ENCODE peak calls at places on chromosomes 7 and 10, in four cellular contexts. Z, W, B and E are unnamed samples.

GRCh38 chr10:5856701-5857004 is 33.0 kb downstream of the ANKRD16 start:
- DNase-seq in Z (no peak), W (no peak), B (no peak), E (no peak)

GRCh38 chr7:46902463-46902862 is 679.4 kb downstream of the TNS3 start:
- DNase-seq in Z (no peak), W (no peak), B (no peak), E (no peak)

GRCh38 chr10:56537984-56538383 is 176.9 kb upstream of the ZWINT start:
- DNase-seq in Z (peak), W (no peak), B (no peak), E (no peak)

GRCh38 chr10:112858990-112859520 is 91.0 kb upstream of the TCF7L2 start:
- DNase-seq in Z (no peak), W (no peak), B (no peak), E (no peak)

GRCh38 chr10:90308223-90308622 is 549.6 kb downstream of the HTR7 start:
- DNase-seq in Z (peak), W (no peak), B (no peak), E (no peak)

GRCh38 chr7:82803411-82803810 is 359.3 kb downstream of the PCLO start:
- DNase-seq in Z (peak), W (no peak), B (no peak), E (no peak)

GRCh38 chr7:73342645-73343044 is 14.7 kb downstream of the FKBP6 start:
- DNase-seq in Z (peak), W (peak), B (no peak), E (no peak)

GRCh38 chr10:70441161-70441876 is at the start of gene NODAL:
- DNase-seq in Z (no peak), W (no peak), B (no peak), E (no peak)